ENCODE peak calls at places on chromosomes 16 and 17, in nine cellular contexts. F is colonic mucosa; G is Peyer's patch; T is psoas muscle; N is MM.1S; A is effector memory CD4-positive, alpha-beta T cell; V is SJCRH30; E is heart right ventricle; W is A549. L is an unnamed sample.

GRCh38 chr16:20938426-20938825 is 37.9 kb downstream of the LYRM1 start:
- DNase-seq in W (no peak), E (no peak), T (no peak), F (no peak), A (no peak), N (no peak), G (no peak), V (no peak), L (no peak)

GRCh38 chr17:45313419-45313771 is 3.4 kb downstream of the MAP3K14 start:
- DNase-seq in V (no peak), N (peak; percentile 39), W (no peak), T (no peak), A (no peak), F (no peak), G (peak; percentile 60), E (no peak), L (no peak)

GRCh38 chr17:3965123-3965800 is 1.0 kb upstream of the ATP2A3 start:
- DNase-seq in N (peak; percentile 81), A (peak; percentile 58), F (peak; percentile 94), W (peak; percentile 83), V (peak; percentile 69), T (no peak), E (peak; percentile 60), G (peak; percentile 86), L (peak; percentile 74)

GRCh38 chr17:2214887-2215615 is 88.5 kb downstream of the SMG6 start:
- DNase-seq in W (no peak), E (peak; percentile 64), G (peak; percentile 49), F (no peak), N (peak; percentile 77), A (no peak), V (peak; percentile 19), T (peak; percentile 86), L (no peak)

GRCh38 chr16:85750021-85750826 is 672 bp downstream of the C16orf74 start:
- DNase-seq in T (no peak), W (no peak), G (peak; percentile 74), V (peak; percentile 53), F (peak; percentile 39), A (no peak), N (no peak), E (peak; percentile 35), L (no peak)

GRCh38 chr17:77622627-77623026 is 335.9 kb upstream of the TNRC6C start:
- DNase-seq in N (no peak), T (no peak), V (no peak), G (no peak), F (no peak), E (no peak), W (peak; percentile 39), A (no peak), L (no peak)

GRCh38 chr17:42797067-42798007 is 1.2 kb downstream of the COA3 start:
- DNase-seq in G (no peak), N (no peak), W (no peak), E (no peak), A (no peak), T (no peak), F (peak; percentile 75), V (no peak), L (no peak)

GRCh38 chr16:80369559-80369958 is 171.2 kb upstream of the DYNLRB2 start:
- DNase-seq in V (peak; percentile 12), F (peak; percentile 36), E (no peak), T (no peak), G (no peak), N (peak; percentile 43), W (peak; percentile 59), A (no peak), L (no peak)

GRCh38 chr17:36183001-36183810 is 6.8 kb upstream of the TBC1D3B start:
- DNase-seq in E (peak; percentile 85), W (peak; percentile 55), G (peak; percentile 27), F (peak; percentile 72), T (peak; percentile 83), V (no peak), A (no peak), N (peak; percentile 87), L (no peak)

GRCh38 chr17:18257747-18258355 is 687 bp downstream of the FLII start:
- DNase-seq in W (peak; percentile 87), F (peak; percentile 87), V (peak; percentile 91), N (peak; percentile 56), T (peak; percentile 94), E (peak; percentile 75), A (peak; percentile 27), G (peak; percentile 65), L (peak; percentile 48)

GRCh38 chr16:12515771-12516170 is 287.9 kb downstream of the CPPED1 start:
- DNase-seq in E (no peak), G (no peak), A (no peak), V (no peak), F (no peak), N (no peak), W (no peak), T (no peak), L (no peak)
- H3K9me3 ChIP-seq in E (no peaks in the 10 kb centered on the region), G (no peaks in the 10 kb centered on the region), A (no peaks in the 10 kb centered on the region), V (no peaks in the 10 kb centered on the region), F (no peaks in the 10 kb centered on the region), N (no peaks in the 10 kb centered on the region), W (no peaks in the 10 kb centered on the region), T (no peaks in the 10 kb centered on the region), L (no peaks in the 10 kb centered on the region)

GRCh38 chr16:15967223-15967546 is 17.8 kb downstream of the ABCC1 start:
- DNase-seq in F (no peak), W (no peak), E (no peak), V (no peak), G (no peak), T (no peak), N (no peak), A (no peak), L (no peak)

GRCh38 chr16:15967655-15968315 is 18.4 kb downstream of the ABCC1 start:
- DNase-seq in T (no peak), E (no peak), A (no peak), V (no peak), N (no peak), F (no peak), W (no peak), G (no peak), L (no peak)

GRCh38 chr16:15963307-15963910 is 14.0 kb downstream of the ABCC1 start:
- DNase-seq in E (no peak), V (no peak), G (no peak), N (no peak), F (no peak), T (no peak), W (no peak), A (no peak), L (no peak)

GRCh38 chr16:15970202-15970601 is 20.8 kb downstream of the ABCC1 start:
- DNase-seq in V (no peak), A (no peak), G (no peak), F (no peak), W (peak; percentile 72), T (no peak), N (no peak), E (no peak), L (no peak)

DNA sequence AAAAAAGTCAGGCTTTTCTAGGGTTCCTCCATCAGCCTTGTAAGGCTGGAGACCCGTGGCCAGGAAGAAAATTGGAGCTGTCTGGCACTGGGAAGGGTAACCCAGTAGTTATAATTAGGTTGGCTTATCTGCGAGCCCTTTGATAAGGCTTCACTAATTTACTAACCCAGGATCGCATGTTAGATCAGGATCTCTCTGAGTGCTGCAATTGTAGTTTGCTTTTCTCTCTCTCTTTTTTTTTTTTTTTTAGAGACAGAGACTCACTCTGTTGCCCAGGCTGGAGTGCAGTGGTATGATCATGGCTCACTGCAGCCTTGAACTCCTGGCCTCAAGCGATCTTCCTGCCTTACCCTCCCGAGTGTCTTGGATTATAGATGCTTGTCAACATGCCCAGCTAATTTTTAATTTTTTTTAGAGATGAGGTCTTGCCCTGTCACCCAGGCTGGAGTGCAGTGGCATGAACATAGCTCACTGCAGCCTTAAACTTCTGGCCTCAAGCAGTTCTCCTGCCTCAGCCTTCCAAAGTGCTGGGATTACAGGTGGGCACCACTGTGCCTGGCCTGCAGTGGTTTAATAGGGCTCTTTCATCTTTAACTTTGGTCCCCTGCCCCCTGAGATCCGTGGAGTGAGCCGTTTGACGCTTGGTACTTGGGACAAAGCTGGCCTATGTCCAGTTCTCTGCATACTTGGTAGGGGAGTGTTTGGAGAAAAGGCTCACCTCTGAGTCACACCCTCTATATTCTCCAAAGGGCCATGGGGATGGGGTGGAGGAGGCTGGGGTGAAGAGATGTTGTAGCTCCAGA is 17.2 kb downstream of the ABCC1 start:
- DNase-seq in T (peak; percentile 62), E (no peak), W (peak; percentile 92), F (no peak), N (no peak), V (no peak), A (no peak), G (no peak), L (no peak)
- H3K9me3 ChIP-seq in T (no peaks in the 10 kb centered on the region), E (no peaks in the 10 kb centered on the region), W (peaks cover 28% of the 10 kb centered on the region), F (no peaks in the 10 kb centered on the region), N (no peaks in the 10 kb centered on the region), V (no peaks in the 10 kb centered on the region), A (no peaks in the 10 kb centered on the region), G (no peaks in the 10 kb centered on the region), L (no peaks in the 10 kb centered on the region)

DNA sequence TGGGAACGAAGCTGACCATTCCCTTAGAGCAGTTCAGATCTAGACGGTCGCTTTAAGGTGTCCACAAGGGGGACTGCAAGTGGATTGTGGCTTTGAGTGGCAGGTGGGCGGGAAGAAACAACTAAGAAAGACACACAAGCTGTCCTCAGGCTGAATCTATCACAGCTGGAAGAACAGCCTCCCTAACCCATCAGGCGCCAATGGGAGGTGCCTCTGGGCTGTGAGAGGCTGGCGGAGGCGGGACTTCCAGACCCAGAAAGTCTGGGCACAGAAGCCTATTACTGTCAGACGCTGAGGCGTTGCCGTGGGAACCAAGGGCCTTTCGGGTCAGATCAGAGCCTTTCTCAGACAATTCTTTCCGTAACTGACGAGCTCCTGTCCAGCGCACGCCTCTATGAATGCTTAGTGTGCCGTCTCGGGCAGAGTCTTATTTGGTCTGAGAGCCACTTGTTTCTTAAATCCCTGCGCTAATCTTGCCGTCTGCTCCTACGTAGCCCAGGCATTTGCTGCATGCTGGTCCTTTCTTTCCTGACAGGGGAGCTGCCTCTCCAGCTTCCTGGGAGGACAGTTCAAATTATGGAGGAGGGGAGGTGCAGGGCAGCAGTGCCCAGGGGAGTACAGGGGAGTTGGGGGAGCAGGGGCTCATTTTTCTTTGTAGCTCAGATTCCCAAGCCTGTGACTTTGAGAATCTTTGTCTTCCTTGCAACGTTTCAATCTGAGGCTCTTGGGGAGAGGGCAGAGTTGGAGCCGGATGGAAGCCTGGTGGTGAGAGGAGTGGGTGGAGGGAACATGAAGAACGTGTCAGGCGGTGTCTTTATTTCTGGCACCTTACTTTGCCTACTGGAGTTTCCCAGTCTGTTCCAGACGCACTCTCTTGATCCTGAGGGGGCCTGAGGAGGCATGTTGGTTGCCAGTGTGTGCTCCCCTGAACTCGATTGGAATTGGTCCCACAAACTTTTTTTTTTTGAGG is 618.7 kb downstream of the KCNJ18 start:
- DNase-seq in A (no peak), V (no peak), N (peak; percentile 36), G (no peak), F (no peak), W (peak; percentile 88), E (no peak), T (no peak), L (no peak)
- H3K9me3 ChIP-seq in A (no peaks in the 10 kb centered on the region), V (no peaks in the 10 kb centered on the region), N (no peaks in the 10 kb centered on the region), G (no peaks in the 10 kb centered on the region), F (no peaks in the 10 kb centered on the region), W (no peaks in the 10 kb centered on the region), E (no peaks in the 10 kb centered on the region), T (no peaks in the 10 kb centered on the region), L (no peaks in the 10 kb centered on the region)

GRCh38 chr16:62477796-62478195 is 441.6 kb upstream of the CDH8 start:
- DNase-seq in T (no peak), A (no peak), E (no peak), N (no peak), W (no peak), V (no peak), F (no peak), G (no peak), L (no peak)

GRCh38 chr16:62478903-62479458 is 442.7 kb upstream of the CDH8 start:
- DNase-seq in A (no peak), G (no peak), T (no peak), F (no peak), V (no peak), E (no peak), W (no peak), N (no peak), L (no peak)

GRCh38 chr16:62475573-62475972 is 439.3 kb upstream of the CDH8 start:
- DNase-seq in N (no peak), E (no peak), F (no peak), V (no peak), A (no peak), W (no peak), G (no peak), T (no peak), L (no peak)
- H3K9me3 ChIP-seq in N (no peaks in the 10 kb centered on the region), E (peaks cover 5% of the 10 kb centered on the region), F (no peaks in the 10 kb centered on the region), V (no peaks in the 10 kb centered on the region), A (peaks cover 5% of the 10 kb centered on the region), W (no peaks in the 10 kb centered on the region), G (no peaks in the 10 kb centered on the region), T (no peaks in the 10 kb centered on the region), L (no peaks in the 10 kb centered on the region)

L was measured in CD8-positive, alpha-beta T cell.